ENCODE peak calls at places on chromosome 5, in ten cellular contexts. One of them, this sample, is unnamed.

GRCh38 chr5:39080597-39081204 is 6.5 kb upstream of the RICTOR start:
- DNase-seq in cardiac muscle cell: peak
- DNase-seq in AG10803: peak
- DNase-seq in foreskin fibroblast: peak
- DNase-seq in psoas muscle: no peak
- DNase-seq in CD8-positive, alpha-beta T cell: no peak
- DNase-seq in ascending aorta: no peak
- DNase-seq in heart left ventricle: peak
- DNase-seq in NB4: peak
- DNase-seq in OCI-LY7: peak
- DNase-seq in this sample: peak

GRCh38 chr5:6446626-6447309 is 1.9 kb upstream of the UBE2QL1 start:
- DNase-seq in cardiac muscle cell: peak
- DNase-seq in AG10803: no peak
- DNase-seq in foreskin fibroblast: peak
- DNase-seq in psoas muscle: no peak
- DNase-seq in CD8-positive, alpha-beta T cell: no peak
- DNase-seq in ascending aorta: no peak
- DNase-seq in heart left ventricle: no peak
- DNase-seq in NB4: no peak
- DNase-seq in OCI-LY7: no peak
- DNase-seq in this sample: no peak

GRCh38 chr5:27568811-27569210 is 530.4 kb upstream of the CDH9 start:
- DNase-seq in cardiac muscle cell: peak
- DNase-seq in AG10803: no peak
- DNase-seq in foreskin fibroblast: no peak
- DNase-seq in psoas muscle: no peak
- DNase-seq in CD8-positive, alpha-beta T cell: no peak
- DNase-seq in ascending aorta: no peak
- DNase-seq in heart left ventricle: no peak
- DNase-seq in NB4: no peak
- DNase-seq in OCI-LY7: no peak
- DNase-seq in this sample: no peak

GRCh38 chr5:171861383-171861782 is 75.8 kb downstream of the SMIM23 start:
- DNase-seq in cardiac muscle cell: no peak
- DNase-seq in AG10803: peak
- DNase-seq in foreskin fibroblast: no peak
- DNase-seq in psoas muscle: no peak
- DNase-seq in CD8-positive, alpha-beta T cell: no peak
- DNase-seq in ascending aorta: no peak
- DNase-seq in heart left ventricle: no peak
- DNase-seq in NB4: no peak
- DNase-seq in OCI-LY7: no peak
- DNase-seq in this sample: no peak

GRCh38 chr5:57368010-57368409 is 114.6 kb downstream of the ACTBL2 start:
- DNase-seq in cardiac muscle cell: no peak
- DNase-seq in AG10803: peak
- DNase-seq in foreskin fibroblast: peak
- DNase-seq in psoas muscle: no peak
- DNase-seq in CD8-positive, alpha-beta T cell: no peak
- DNase-seq in ascending aorta: no peak
- DNase-seq in heart left ventricle: no peak
- DNase-seq in NB4: no peak
- DNase-seq in OCI-LY7: no peak
- DNase-seq in this sample: peak

GRCh38 chr5:135245521-135246499 is 153.2 kb downstream of the MACROH2A1 start:
- DNase-seq in cardiac muscle cell: peak
- DNase-seq in AG10803: peak
- DNase-seq in foreskin fibroblast: peak
- DNase-seq in psoas muscle: no peak
- DNase-seq in CD8-positive, alpha-beta T cell: no peak
- DNase-seq in ascending aorta: no peak
- DNase-seq in heart left ventricle: no peak
- DNase-seq in NB4: peak
- DNase-seq in OCI-LY7: no peak
- DNase-seq in this sample: peak

GRCh38 chr5:61673007-61673735 is 341.1 kb downstream of the ZSWIM6 start:
- DNase-seq in cardiac muscle cell: no peak
- DNase-seq in AG10803: no peak
- DNase-seq in foreskin fibroblast: peak
- DNase-seq in psoas muscle: no peak
- DNase-seq in CD8-positive, alpha-beta T cell: no peak
- DNase-seq in ascending aorta: no peak
- DNase-seq in heart left ventricle: no peak
- DNase-seq in NB4: no peak
- DNase-seq in OCI-LY7: no peak
- DNase-seq in this sample: peak

GRCh38 chr5:168578506-168579205 is 512 bp downstream of the PANK3 start:
- DNase-seq in cardiac muscle cell: no peak
- DNase-seq in AG10803: no peak
- DNase-seq in foreskin fibroblast: no peak
- DNase-seq in psoas muscle: no peak
- DNase-seq in CD8-positive, alpha-beta T cell: no peak
- DNase-seq in ascending aorta: no peak
- DNase-seq in heart left ventricle: no peak
- DNase-seq in NB4: no peak
- DNase-seq in OCI-LY7: no peak
- DNase-seq in this sample: peak

GRCh38 chr5:113034182-113034773 is 57.7 kb downstream of the DCP2 start:
- DNase-seq in cardiac muscle cell: peak
- DNase-seq in AG10803: peak
- DNase-seq in foreskin fibroblast: peak
- DNase-seq in psoas muscle: no peak
- DNase-seq in CD8-positive, alpha-beta T cell: no peak
- DNase-seq in ascending aorta: no peak
- DNase-seq in heart left ventricle: peak
- DNase-seq in NB4: no peak
- DNase-seq in OCI-LY7: no peak
- DNase-seq in this sample: peak

GRCh38 chr5:169906745-169907649 is 73.3 kb downstream of the INSYN2B start:
- DNase-seq in cardiac muscle cell: no peak
- DNase-seq in AG10803: peak
- DNase-seq in foreskin fibroblast: peak
- DNase-seq in psoas muscle: no peak
- DNase-seq in CD8-positive, alpha-beta T cell: no peak
- DNase-seq in ascending aorta: no peak
- DNase-seq in heart left ventricle: no peak
- DNase-seq in NB4: no peak
- DNase-seq in OCI-LY7: no peak
- DNase-seq in this sample: no peak

GRCh38 chr5:110899566-110900412 is 161.0 kb downstream of the SLC25A46 start:
- DNase-seq in cardiac muscle cell: peak
- DNase-seq in AG10803: no peak
- DNase-seq in foreskin fibroblast: peak
- DNase-seq in psoas muscle: no peak
- DNase-seq in CD8-positive, alpha-beta T cell: no peak
- DNase-seq in ascending aorta: no peak
- DNase-seq in heart left ventricle: no peak
- DNase-seq in NB4: no peak
- DNase-seq in OCI-LY7: no peak
- DNase-seq in this sample: peak

GRCh38 chr5:133265720-133266575 is 214.1 kb downstream of the HSPA4 start:
- DNase-seq in cardiac muscle cell: no peak
- DNase-seq in AG10803: peak
- DNase-seq in foreskin fibroblast: no peak
- DNase-seq in psoas muscle: no peak
- DNase-seq in CD8-positive, alpha-beta T cell: no peak
- DNase-seq in ascending aorta: no peak
- DNase-seq in heart left ventricle: no peak
- DNase-seq in NB4: peak
- DNase-seq in OCI-LY7: no peak
- DNase-seq in this sample: peak

GRCh38 chr5:120779674-120780073 is 315.6 kb downstream of the PRR16 start:
- DNase-seq in cardiac muscle cell: no peak
- DNase-seq in AG10803: peak
- DNase-seq in foreskin fibroblast: no peak
- DNase-seq in psoas muscle: no peak
- DNase-seq in CD8-positive, alpha-beta T cell: no peak
- DNase-seq in ascending aorta: no peak
- DNase-seq in heart left ventricle: no peak
- DNase-seq in NB4: no peak
- DNase-seq in OCI-LY7: no peak
- DNase-seq in this sample: no peak

GRCh38 chr5:172113036-172113435 is 75.0 kb downstream of the STK10 start:
- DNase-seq in cardiac muscle cell: no peak
- DNase-seq in AG10803: peak
- DNase-seq in foreskin fibroblast: no peak
- DNase-seq in psoas muscle: no peak
- DNase-seq in CD8-positive, alpha-beta T cell: peak
- DNase-seq in ascending aorta: no peak
- DNase-seq in heart left ventricle: no peak
- DNase-seq in NB4: peak
- DNase-seq in OCI-LY7: peak
- DNase-seq in this sample: peak

GRCh38 chr5:179348011-179348530 is 2.8 kb upstream of the ADAMTS2 start:
- DNase-seq in cardiac muscle cell: no peak
- DNase-seq in AG10803: no peak
- DNase-seq in foreskin fibroblast: no peak
- DNase-seq in psoas muscle: no peak
- DNase-seq in CD8-positive, alpha-beta T cell: no peak
- DNase-seq in ascending aorta: no peak
- DNase-seq in heart left ventricle: no peak
- DNase-seq in NB4: no peak
- DNase-seq in OCI-LY7: no peak
- DNase-seq in this sample: no peak

DNA sequence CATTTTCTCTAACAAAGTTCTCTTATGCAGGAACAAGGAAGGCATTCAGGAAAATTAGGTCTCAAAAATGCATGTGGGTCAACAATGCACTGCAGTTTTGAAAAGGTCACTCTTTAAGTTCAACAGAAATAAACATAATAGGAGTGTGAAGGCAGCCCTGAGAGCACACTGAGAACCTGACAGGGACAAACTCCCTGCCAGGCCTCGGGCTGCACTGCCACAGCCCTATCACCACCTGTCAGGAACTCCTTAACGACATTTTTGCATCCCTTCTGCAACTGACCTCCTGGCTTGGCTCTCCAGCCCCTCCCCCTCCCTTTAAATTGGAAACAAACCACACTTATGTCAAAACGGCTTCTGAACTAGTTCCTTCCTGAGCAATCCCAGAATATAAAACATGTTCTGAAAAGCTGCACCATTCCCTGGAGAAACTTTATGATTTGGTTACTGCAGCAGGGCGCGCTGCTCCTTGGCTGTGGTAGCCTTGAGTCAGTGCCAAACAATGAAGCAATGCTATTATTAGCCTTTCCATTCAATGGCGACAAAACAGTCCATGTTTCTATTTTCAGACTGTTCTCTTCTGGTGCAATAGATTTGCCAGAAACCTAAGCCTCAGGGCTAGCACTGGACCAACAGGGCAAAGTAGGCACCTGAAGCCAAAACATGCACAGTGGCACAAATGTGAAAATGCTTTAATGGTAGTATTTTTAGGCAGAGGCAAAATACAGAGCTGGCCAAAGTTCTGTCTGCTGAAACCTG is 160.1 kb upstream of the ZNF608 start:
- DNase-seq in cardiac muscle cell: peak
- DNase-seq in AG10803: peak
- DNase-seq in foreskin fibroblast: peak
- DNase-seq in psoas muscle: peak
- DNase-seq in CD8-positive, alpha-beta T cell: no peak
- DNase-seq in ascending aorta: peak
- DNase-seq in heart left ventricle: peak
- DNase-seq in NB4: peak
- DNase-seq in OCI-LY7: peak
- DNase-seq in this sample: peak
- TF ChIP-seq CTCF in cardiac muscle cell: peak
- TF ChIP-seq CTCF in AG10803: no peak
- TF ChIP-seq CTCF in foreskin fibroblast: no peak
- TF ChIP-seq CTCF in psoas muscle: peak
- TF ChIP-seq CTCF in CD8-positive, alpha-beta T cell: no peak
- TF ChIP-seq CTCF in ascending aorta: no peak
- TF ChIP-seq CTCF in heart left ventricle: no peak
- TF ChIP-seq CTCF in NB4: no peak
- TF ChIP-seq CTCF in OCI-LY7: no peak
- TF ChIP-seq CTCF in this sample: no peak

DNA sequence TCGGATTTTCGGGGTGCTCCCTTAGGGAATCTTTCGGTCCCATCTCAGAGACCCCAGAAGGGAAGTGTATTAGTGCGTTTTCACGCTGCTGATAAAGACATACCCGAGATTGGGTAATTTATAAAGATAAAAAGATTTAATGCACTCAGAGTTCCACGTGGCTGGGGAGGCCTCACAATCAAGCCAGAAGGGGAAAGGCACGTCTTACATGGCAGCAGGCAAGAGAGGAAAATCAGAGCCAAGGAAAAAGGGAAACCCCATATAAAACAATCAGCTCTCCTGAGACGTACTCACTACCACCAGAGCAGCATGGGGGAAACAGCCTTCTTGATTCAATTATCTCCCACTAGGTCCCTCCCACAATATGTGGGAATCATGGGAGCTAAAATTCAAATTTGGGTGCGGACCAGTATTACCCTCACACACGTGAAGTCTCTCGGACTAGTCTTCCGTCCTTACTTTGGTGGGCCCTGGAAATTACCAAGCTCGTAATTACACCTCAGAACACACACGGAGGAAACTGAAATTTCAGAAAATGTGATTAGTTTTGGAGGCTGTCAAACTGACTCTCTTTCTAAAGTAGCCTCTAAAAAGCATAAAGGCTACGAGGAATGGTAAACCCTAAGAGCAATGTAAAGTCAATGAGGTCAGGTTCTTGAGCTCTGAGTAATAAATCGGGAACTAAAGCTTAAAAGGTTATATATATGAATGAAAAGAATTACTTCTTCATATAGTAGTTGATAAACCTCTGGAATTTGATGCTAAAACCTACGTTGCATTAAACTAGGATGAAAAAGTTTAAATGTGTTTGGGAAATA is 699 bp upstream of the FEM1C start:
- DNase-seq in cardiac muscle cell: no peak
- DNase-seq in AG10803: no peak
- DNase-seq in foreskin fibroblast: no peak
- DNase-seq in psoas muscle: no peak
- DNase-seq in CD8-positive, alpha-beta T cell: no peak
- DNase-seq in ascending aorta: no peak
- DNase-seq in heart left ventricle: no peak
- DNase-seq in NB4: no peak
- DNase-seq in OCI-LY7: no peak
- DNase-seq in this sample: no peak
- H3K4me3 ChIP-seq in cardiac muscle cell: peak
- H3K4me3 ChIP-seq in AG10803: peak
- H3K4me3 ChIP-seq in foreskin fibroblast: peak
- H3K4me3 ChIP-seq in psoas muscle: peak
- H3K4me3 ChIP-seq in CD8-positive, alpha-beta T cell: peak
- H3K4me3 ChIP-seq in ascending aorta: peak
- H3K4me3 ChIP-seq in heart left ventricle: peak
- H3K4me3 ChIP-seq in NB4: peak
- H3K4me3 ChIP-seq in OCI-LY7: peak
- H3K4me3 ChIP-seq in this sample: peak

GRCh38 chr5:116361171-116361967 is 213.3 kb downstream of the SEMA6A start:
- DNase-seq in cardiac muscle cell: peak
- DNase-seq in AG10803: peak
- DNase-seq in foreskin fibroblast: no peak
- DNase-seq in psoas muscle: peak
- DNase-seq in CD8-positive, alpha-beta T cell: no peak
- DNase-seq in ascending aorta: no peak
- DNase-seq in heart left ventricle: peak
- DNase-seq in NB4: no peak
- DNase-seq in OCI-LY7: no peak
- DNase-seq in this sample: peak
- TF ChIP-seq CTCF in cardiac muscle cell: peak
- TF ChIP-seq CTCF in AG10803: no peak
- TF ChIP-seq CTCF in foreskin fibroblast: no peak
- TF ChIP-seq CTCF in psoas muscle: no peak
- TF ChIP-seq CTCF in CD8-positive, alpha-beta T cell: no peak
- TF ChIP-seq CTCF in ascending aorta: no peak
- TF ChIP-seq CTCF in heart left ventricle: peak
- TF ChIP-seq CTCF in NB4: no peak
- TF ChIP-seq CTCF in OCI-LY7: no peak
- TF ChIP-seq CTCF in this sample: peak

GRCh38 chr5:37850128-37850865 is 10.5 kb upstream of the GDNF start:
- DNase-seq in cardiac muscle cell: peak
- DNase-seq in AG10803: peak
- DNase-seq in foreskin fibroblast: no peak
- DNase-seq in psoas muscle: no peak
- DNase-seq in CD8-positive, alpha-beta T cell: no peak
- DNase-seq in ascending aorta: no peak
- DNase-seq in heart left ventricle: no peak
- DNase-seq in NB4: no peak
- DNase-seq in OCI-LY7: no peak
- DNase-seq in this sample: no peak
- H3K4me3 ChIP-seq in cardiac muscle cell: no peak
- H3K4me3 ChIP-seq in AG10803: no peak
- H3K4me3 ChIP-seq in foreskin fibroblast: no peak
- H3K4me3 ChIP-seq in psoas muscle: no peak
- H3K4me3 ChIP-seq in CD8-positive, alpha-beta T cell: no peak
- H3K4me3 ChIP-seq in ascending aorta: no peak
- H3K4me3 ChIP-seq in heart left ventricle: no peak
- H3K4me3 ChIP-seq in NB4: no peak
- H3K4me3 ChIP-seq in OCI-LY7: no peak
- H3K4me3 ChIP-seq in this sample: no peak